ENCODE peak calls at places on chromosomes 11 and 22, in ten cellular contexts. One of them, this sample, is unnamed.

GRCh38 chr11:67285541-67286498 is 3.3 kb upstream of the ANKRD13D start:
- DNase-seq in kidney: peak; percentile 77
- DNase-seq in transverse colon: no peak
- DNase-seq in hepatocyte: no peak
- DNase-seq in PC-3: no peak
- DNase-seq in A549: no peak
- DNase-seq in pancreas: no peak
- DNase-seq in BJ: no peak
- DNase-seq in retinal pigment epithelial cell: no peak
- DNase-seq in fibroblast of pulmonary artery: no peak
- DNase-seq in this sample: no peak

GRCh38 chr11:88338223-88338661 is 706 bp upstream of the CTSC start:
- DNase-seq in kidney: peak; percentile 65
- DNase-seq in BJ: no peak
- DNase-seq in PC-3: peak; percentile 69
- DNase-seq in transverse colon: peak; percentile 60
- DNase-seq in retinal pigment epithelial cell: peak; percentile 34
- DNase-seq in A549: peak; percentile 57
- DNase-seq in fibroblast of pulmonary artery: peak; percentile 90
- DNase-seq in pancreas: peak; percentile 62
- DNase-seq in hepatocyte: peak; percentile 64
- DNase-seq in this sample: peak; percentile 76

GRCh38 chr11:10255388-10256125 is 38.5 kb downstream of the SBF2 start:
- DNase-seq in PC-3: no peak
- DNase-seq in hepatocyte: no peak
- DNase-seq in transverse colon: no peak
- DNase-seq in retinal pigment epithelial cell: no peak
- DNase-seq in pancreas: no peak
- DNase-seq in kidney: no peak
- DNase-seq in A549: no peak
- DNase-seq in BJ: no peak
- DNase-seq in fibroblast of pulmonary artery: no peak
- DNase-seq in this sample: no peak

GRCh38 chr22:39923689-39924088 is 22.8 kb downstream of the GRAP2 start:
- DNase-seq in retinal pigment epithelial cell: no peak
- DNase-seq in PC-3: no peak
- DNase-seq in kidney: no peak
- DNase-seq in fibroblast of pulmonary artery: no peak
- DNase-seq in hepatocyte: no peak
- DNase-seq in A549: no peak
- DNase-seq in transverse colon: no peak
- DNase-seq in pancreas: no peak
- DNase-seq in BJ: no peak
- DNase-seq in this sample: no peak

GRCh38 chr11:86999859-87000753 is 37.6 kb upstream of the TMEM135 start:
- DNase-seq in hepatocyte: peak; percentile 56
- DNase-seq in A549: peak; percentile 56
- DNase-seq in kidney: no peak
- DNase-seq in transverse colon: no peak
- DNase-seq in pancreas: peak; percentile 20
- DNase-seq in retinal pigment epithelial cell: peak; percentile 37
- DNase-seq in PC-3: peak; percentile 81
- DNase-seq in BJ: no peak
- DNase-seq in fibroblast of pulmonary artery: peak; percentile 23
- DNase-seq in this sample: no peak

GRCh38 chr22:46967445-46968358 is 205.3 kb downstream of the TBC1D22A start:
- DNase-seq in PC-3: no peak
- DNase-seq in BJ: no peak
- DNase-seq in pancreas: no peak
- DNase-seq in retinal pigment epithelial cell: no peak
- DNase-seq in fibroblast of pulmonary artery: no peak
- DNase-seq in transverse colon: no peak
- DNase-seq in kidney: peak; percentile 49
- DNase-seq in hepatocyte: no peak
- DNase-seq in A549: no peak
- DNase-seq in this sample: no peak

GRCh38 chr11:78469905-78470304 is 52.3 kb upstream of the GAB2 start:
- DNase-seq in fibroblast of pulmonary artery: peak; percentile 13
- DNase-seq in retinal pigment epithelial cell: no peak
- DNase-seq in BJ: no peak
- DNase-seq in A549: no peak
- DNase-seq in kidney: no peak
- DNase-seq in hepatocyte: no peak
- DNase-seq in PC-3: no peak
- DNase-seq in transverse colon: no peak
- DNase-seq in pancreas: no peak
- DNase-seq in this sample: no peak

GRCh38 chr11:86101941-86102407 is 33.1 kb upstream of the PICALM start:
- DNase-seq in retinal pigment epithelial cell: no peak
- DNase-seq in PC-3: peak; percentile 81
- DNase-seq in fibroblast of pulmonary artery: peak; percentile 18
- DNase-seq in kidney: no peak
- DNase-seq in pancreas: no peak
- DNase-seq in transverse colon: no peak
- DNase-seq in hepatocyte: no peak
- DNase-seq in A549: peak; percentile 47
- DNase-seq in BJ: no peak
- DNase-seq in this sample: peak; percentile 47

GRCh38 chr11:126718319-126718718 is 282.3 kb downstream of the KIRREL3 start:
- DNase-seq in retinal pigment epithelial cell: no peak
- DNase-seq in fibroblast of pulmonary artery: no peak
- DNase-seq in kidney: no peak
- DNase-seq in A549: peak; percentile 33
- DNase-seq in BJ: no peak
- DNase-seq in PC-3: no peak
- DNase-seq in pancreas: no peak
- DNase-seq in transverse colon: no peak
- DNase-seq in hepatocyte: no peak
- DNase-seq in this sample: peak; percentile 39

GRCh38 chr11:71410363-71410966 is 37.7 kb downstream of the DHCR7 start:
- DNase-seq in BJ: no peak
- DNase-seq in A549: no peak
- DNase-seq in PC-3: no peak
- DNase-seq in kidney: no peak
- DNase-seq in pancreas: no peak
- DNase-seq in retinal pigment epithelial cell: no peak
- DNase-seq in transverse colon: no peak
- DNase-seq in hepatocyte: no peak
- DNase-seq in fibroblast of pulmonary artery: no peak
- DNase-seq in this sample: no peak

GRCh38 chr11:40129276-40129675 is 1330.2 kb downstream of the LRRC4C start:
- DNase-seq in transverse colon: no peak
- DNase-seq in pancreas: no peak
- DNase-seq in A549: peak; percentile 9
- DNase-seq in retinal pigment epithelial cell: no peak
- DNase-seq in BJ: no peak
- DNase-seq in hepatocyte: peak; percentile 40
- DNase-seq in fibroblast of pulmonary artery: peak; percentile 3
- DNase-seq in kidney: no peak
- DNase-seq in PC-3: peak; percentile 39
- DNase-seq in this sample: no peak

GRCh38 chr11:131748146-131749050 is 378.0 kb downstream of the NTM start:
- DNase-seq in fibroblast of pulmonary artery: peak; percentile 84
- DNase-seq in BJ: no peak
- DNase-seq in PC-3: peak; percentile 69
- DNase-seq in kidney: peak; percentile 77
- DNase-seq in retinal pigment epithelial cell: no peak
- DNase-seq in transverse colon: peak; percentile 42
- DNase-seq in hepatocyte: peak; percentile 83
- DNase-seq in pancreas: peak; percentile 31
- DNase-seq in A549: peak; percentile 33
- DNase-seq in this sample: peak; percentile 71

DNA sequence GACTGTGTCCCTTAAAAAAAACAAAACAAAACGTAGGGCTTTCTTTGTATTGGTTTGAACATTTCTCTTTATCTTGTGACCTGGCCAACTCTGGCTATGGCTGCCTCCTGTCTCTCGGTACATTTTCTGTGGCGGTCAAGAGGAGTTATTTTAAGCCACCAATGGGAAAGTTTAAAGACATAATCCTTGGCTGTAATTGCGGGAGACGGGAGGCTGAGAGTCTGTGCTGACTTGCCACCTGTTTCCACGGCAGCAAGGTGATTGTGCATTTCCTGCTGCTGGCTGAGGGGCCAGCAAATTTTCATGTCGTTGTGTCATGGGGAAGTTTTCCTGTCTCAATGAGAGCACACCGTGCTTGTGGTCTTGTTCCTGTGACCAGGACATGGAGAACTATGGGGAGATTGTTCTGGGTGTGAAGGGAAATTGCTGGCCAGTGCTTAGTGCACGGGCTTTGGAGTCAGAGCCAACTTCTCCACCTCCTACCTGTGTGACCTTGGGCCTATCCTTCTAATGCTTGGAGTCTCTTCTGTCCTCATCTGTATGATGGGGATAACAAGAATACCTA is 11.0 kb downstream of the PTPRJ start:
- DNase-seq in fibroblast of pulmonary artery: no peak
- DNase-seq in A549: peak; percentile 62
- DNase-seq in PC-3: peak; percentile 49
- DNase-seq in BJ: no peak
- DNase-seq in pancreas: peak; percentile 72
- DNase-seq in hepatocyte: peak; percentile 59
- DNase-seq in transverse colon: peak; percentile 50
- DNase-seq in kidney: peak; percentile 83
- DNase-seq in retinal pigment epithelial cell: peak; percentile 85
- DNase-seq in this sample: no peak
- H3K4me3 ChIP-seq in fibroblast of pulmonary artery: no peak overlapping the region
- H3K4me3 ChIP-seq in A549: peak overlapping the region; percentile 29
- H3K4me3 ChIP-seq in PC-3: no peak overlapping the region
- H3K4me3 ChIP-seq in BJ: no peak overlapping the region
- H3K4me3 ChIP-seq in pancreas: no peak overlapping the region
- H3K4me3 ChIP-seq in hepatocyte: no peak overlapping the region
- H3K4me3 ChIP-seq in transverse colon: no peak overlapping the region
- H3K4me3 ChIP-seq in kidney: peak overlapping the region; percentile 23
- H3K4me3 ChIP-seq in retinal pigment epithelial cell: peak overlapping the region; percentile 34
- H3K4me3 ChIP-seq in this sample: no peak overlapping the region

GRCh38 chr11:15562230-15562629 is 447.5 kb downstream of the INSC start:
- DNase-seq in pancreas: no peak
- DNase-seq in kidney: no peak
- DNase-seq in retinal pigment epithelial cell: no peak
- DNase-seq in fibroblast of pulmonary artery: no peak
- DNase-seq in transverse colon: no peak
- DNase-seq in hepatocyte: no peak
- DNase-seq in A549: no peak
- DNase-seq in PC-3: no peak
- DNase-seq in BJ: no peak
- DNase-seq in this sample: no peak
- TF ChIP-seq CTCF in pancreas: no peak
- TF ChIP-seq CTCF in kidney: no peak
- TF ChIP-seq CTCF in retinal pigment epithelial cell: no peak
- TF ChIP-seq CTCF in fibroblast of pulmonary artery: no peak
- TF ChIP-seq CTCF in transverse colon: no peak
- TF ChIP-seq CTCF in hepatocyte: no peak
- TF ChIP-seq CTCF in A549: no peak
- TF ChIP-seq CTCF in PC-3: no peak
- TF ChIP-seq CTCF in BJ: no peak
- TF ChIP-seq CTCF in this sample: no peak

GRCh38 chr22:50326225-50326958 is 420 bp downstream of the DENND6B start:
- DNase-seq in hepatocyte: no peak
- DNase-seq in kidney: peak; percentile 68
- DNase-seq in A549: no peak
- DNase-seq in fibroblast of pulmonary artery: no peak
- DNase-seq in PC-3: no peak
- DNase-seq in pancreas: peak; percentile 52
- DNase-seq in transverse colon: no peak
- DNase-seq in retinal pigment epithelial cell: no peak
- DNase-seq in BJ: no peak
- DNase-seq in this sample: no peak

GRCh38 chr22:50326959-50327710 is at the start of gene DENND6B:
- DNase-seq in A549: peak; percentile 71
- DNase-seq in PC-3: peak; percentile 76
- DNase-seq in pancreas: peak; percentile 71
- DNase-seq in transverse colon: peak; percentile 83
- DNase-seq in hepatocyte: peak; percentile 94
- DNase-seq in retinal pigment epithelial cell: no peak
- DNase-seq in kidney: peak; percentile 93
- DNase-seq in BJ: no peak
- DNase-seq in fibroblast of pulmonary artery: peak; percentile 77
- DNase-seq in this sample: peak; percentile 74

GRCh38 chr22:50327711-50328019 is 853 bp upstream of the DENND6B start:
- DNase-seq in retinal pigment epithelial cell: no peak
- DNase-seq in transverse colon: no peak
- DNase-seq in BJ: no peak
- DNase-seq in A549: no peak
- DNase-seq in fibroblast of pulmonary artery: no peak
- DNase-seq in kidney: no peak
- DNase-seq in PC-3: no peak
- DNase-seq in pancreas: no peak
- DNase-seq in hepatocyte: no peak
- DNase-seq in this sample: no peak

GRCh38 chr22:50323900-50324299 is 2.9 kb downstream of the DENND6B start:
- DNase-seq in hepatocyte: peak; percentile 3
- DNase-seq in pancreas: no peak
- DNase-seq in kidney: peak; percentile 51
- DNase-seq in BJ: no peak
- DNase-seq in transverse colon: no peak
- DNase-seq in fibroblast of pulmonary artery: no peak
- DNase-seq in A549: no peak
- DNase-seq in PC-3: no peak
- DNase-seq in retinal pigment epithelial cell: no peak
- DNase-seq in this sample: no peak

GRCh38 chr22:50325444-50326224 is 1.2 kb downstream of the DENND6B start:
- DNase-seq in kidney: no peak
- DNase-seq in fibroblast of pulmonary artery: no peak
- DNase-seq in retinal pigment epithelial cell: no peak
- DNase-seq in A549: no peak
- DNase-seq in hepatocyte: no peak
- DNase-seq in transverse colon: no peak
- DNase-seq in PC-3: no peak
- DNase-seq in BJ: no peak
- DNase-seq in pancreas: no peak
- DNase-seq in this sample: no peak
- H3K4me3 ChIP-seq in kidney: peak overlapping the region; percentile 68
- H3K4me3 ChIP-seq in fibroblast of pulmonary artery: peak overlapping the region; percentile 59
- H3K4me3 ChIP-seq in retinal pigment epithelial cell: peak overlapping the region; percentile 47
- H3K4me3 ChIP-seq in A549: peak overlapping the region; percentile 92
- H3K4me3 ChIP-seq in hepatocyte: no peak overlapping the region
- H3K4me3 ChIP-seq in transverse colon: no peak overlapping the region
- H3K4me3 ChIP-seq in PC-3: peak overlapping the region; percentile 70
- H3K4me3 ChIP-seq in BJ: no peak overlapping the region
- H3K4me3 ChIP-seq in pancreas: no peak overlapping the region
- H3K4me3 ChIP-seq in this sample: peak overlapping the region; percentile 68

GRCh38 chr22:24412274-24412673 is 15.1 kb upstream of the ADORA2A start:
- DNase-seq in pancreas: no peak
- DNase-seq in transverse colon: no peak
- DNase-seq in kidney: peak; percentile 29
- DNase-seq in retinal pigment epithelial cell: no peak
- DNase-seq in PC-3: no peak
- DNase-seq in hepatocyte: no peak
- DNase-seq in BJ: no peak
- DNase-seq in A549: no peak
- DNase-seq in fibroblast of pulmonary artery: no peak
- DNase-seq in this sample: no peak
- TF ChIP-seq CTCF in pancreas: no peak
- TF ChIP-seq CTCF in transverse colon: no peak
- TF ChIP-seq CTCF in kidney: no peak
- TF ChIP-seq CTCF in retinal pigment epithelial cell: no peak
- TF ChIP-seq CTCF in PC-3: no peak
- TF ChIP-seq CTCF in hepatocyte: no peak
- TF ChIP-seq CTCF in BJ: no peak
- TF ChIP-seq CTCF in A549: no peak
- TF ChIP-seq CTCF in fibroblast of pulmonary artery: no peak
- TF ChIP-seq CTCF in this sample: no peak

This sample was measured in AG10803.